ENCODE peak calls at places on chromosomes 16 and 17, in six cellular contexts. O is prostate gland, H is K562, C is sigmoid colon, V is breast epithelium, T is stomach. G is an unnamed sample.
A peak's percentile ranks its signal among the peaks of the same experiment; 100 is the strongest.

GRCh38 chr16:25066747-25067631 is 44.6 kb upstream of the LCMT1 start:
- DNase-seq in C (peak; percentile 90), H (peak; percentile 95), T (peak; percentile 87), O (peak; percentile 80), V (peak; percentile 86), G (peak; percentile 95)

GRCh38 chr16:84442416-84443145 is 61.9 kb downstream of the MEAK7 start:
- DNase-seq in T (no peak), C (no peak), V (no peak), H (no peak), O (no peak), G (no peak)

GRCh38 chr17:21394265-21394664 is 18.1 kb downstream of the KCNJ12 start:
- DNase-seq in V (no peak), O (no peak), T (no peak), C (no peak), H (no peak), G (no peak)

GRCh38 chr17:2421315-2422147 is 20.7 kb upstream of the MNT start:
- DNase-seq in V (no peak), H (no peak), C (no peak), O (no peak), T (no peak), G (no peak)

GRCh38 chr17:48003686-48004120 is 32.8 kb downstream of the CDK5RAP3 start:
- DNase-seq in O (no peak), H (no peak), C (no peak), T (no peak), V (no peak), G (no peak)

GRCh38 chr16:14409563-14409962 is 220.5 kb downstream of the PARN start:
- DNase-seq in C (peak; percentile 92), H (no peak), V (no peak), O (no peak), T (no peak), G (no peak)

GRCh38 chr16:70438325-70438982 is 446 bp downstream of the ST3GAL2 start:
- DNase-seq in O (no peak), T (no peak), H (peak; percentile 52), C (no peak), V (no peak), G (no peak)

GRCh38 chr17:66275651-66276050 is 26.8 kb upstream of the PRKCA start:
- DNase-seq in C (no peak), V (no peak), H (no peak), O (peak; percentile 67), T (peak; percentile 42), G (no peak)

GRCh38 chr16:89374393-89374948 is 115.9 kb downstream of the ANKRD11 start:
- DNase-seq in V (no peak), H (no peak), C (no peak), T (no peak), O (no peak), G (no peak)

GRCh38 chr16:67528870-67529638 is 425 bp downstream of the RIPOR1 start:
- DNase-seq in C (no peak), V (no peak), H (no peak), O (no peak), T (no peak), G (no peak)

GRCh38 chr17:8375738-8376259 is 705 bp downstream of the KRABD2 start:
- DNase-seq in V (no peak), C (no peak), H (no peak), T (no peak), O (peak; percentile 13), G (no peak)

GRCh38 chr16:86991679-86992078 is 325.5 kb downstream of the C16orf95 start:
- DNase-seq in C (peak; percentile 12), T (no peak), V (no peak), H (no peak), O (no peak), G (no peak)

GRCh38 chr17:37826497-37827115 is 81.7 kb upstream of the HNF1B start:
- DNase-seq in T (no peak), C (no peak), H (no peak), V (no peak), O (no peak), G (no peak)

GRCh38 chr17:5580367-5580766 is 3.9 kb downstream of the NLRP1 start:
- DNase-seq in V (no peak), O (no peak), C (no peak), T (no peak), H (no peak), G (no peak)

GRCh38 chr17:68456529-68457167 is 648 bp downstream of the WIPI1 start:
- DNase-seq in H (no peak), O (peak; percentile 78), C (peak; percentile 92), V (peak; percentile 77), T (peak; percentile 70), G (peak; percentile 93)

GRCh38 chr17:7561589-7562207 is at the start of gene SENP3:
- DNase-seq in H (peak; percentile 95), V (peak; percentile 85), T (peak; percentile 92), C (peak; percentile 96), O (peak; percentile 90), G (peak; percentile 95)

DNA sequence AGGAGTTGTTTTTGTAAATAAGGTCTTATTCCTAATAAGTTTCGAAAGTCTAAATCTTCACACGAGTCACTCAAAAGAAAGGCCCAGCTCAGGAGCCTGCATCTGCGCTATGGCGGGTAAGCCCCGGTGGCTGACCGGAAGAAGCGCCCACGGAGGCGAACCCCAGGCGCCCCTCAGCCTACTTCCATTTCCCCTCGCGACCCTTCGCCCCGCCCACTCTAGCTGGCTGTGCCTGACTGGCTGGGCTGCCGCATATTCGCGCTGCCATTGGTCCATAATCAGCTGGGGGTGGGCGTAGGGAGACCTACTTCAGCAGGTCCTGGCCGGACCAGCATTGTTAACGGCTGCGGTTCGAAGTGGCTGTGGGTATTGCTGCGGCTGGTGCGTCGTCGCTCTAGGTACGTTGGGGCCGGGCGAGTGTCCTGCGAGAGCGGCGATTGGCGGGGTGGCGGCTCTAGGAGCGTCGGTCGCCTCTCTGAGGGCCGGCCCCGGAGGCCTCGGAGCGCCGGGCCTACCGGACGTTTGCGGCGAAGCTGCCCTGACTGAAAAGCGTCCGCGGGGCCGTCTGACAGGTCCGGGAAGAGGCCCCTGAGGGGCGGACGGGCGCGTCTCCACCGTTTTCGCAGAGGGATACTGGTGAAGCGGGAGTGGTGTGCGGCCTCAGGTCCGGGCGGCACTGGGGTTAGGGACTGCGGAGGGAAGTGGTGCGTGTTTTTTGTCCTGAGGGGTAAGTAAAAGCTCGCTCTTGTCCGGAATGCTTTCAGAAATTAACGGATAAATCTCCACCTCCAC is at the start of gene ATF7IP2:
- DNase-seq in H (peak; percentile 96), O (peak; percentile 53), C (peak; percentile 88), T (peak; percentile 89), V (peak; percentile 72), G (peak; percentile 94)
- TF ChIP-seq POLR2AphosphoS5 in H (peak; percentile 90), O (peak; percentile 84), C (peak; percentile 92), T (peak; percentile 34), V (peak; percentile 33), G (peak; percentile 84)

GRCh38 chr16:21301895-21302291 is 23.8 kb upstream of the CRYM start:
- DNase-seq in C (no peak), V (no peak), O (no peak), H (no peak), T (no peak), G (no peak)

GRCh38 chr16:21302454-21302853 is 24.4 kb upstream of the CRYM start:
- DNase-seq in H (no peak), C (no peak), V (no peak), O (no peak), T (no peak), G (no peak)

GRCh38 chr16:21301168-21301894 is 23.2 kb upstream of the CRYM start:
- DNase-seq in C (peak; percentile 88), O (peak; percentile 88), T (peak; percentile 72), V (peak; percentile 70), H (peak; percentile 85), G (no peak)

GRCh38 chr16:21300309-21301167 is 22.4 kb upstream of the CRYM start:
- DNase-seq in T (peak; percentile 96), C (peak; percentile 98), V (peak; percentile 92), H (peak; percentile 92), O (peak; percentile 99), G (peak; percentile 98)

DNA sequence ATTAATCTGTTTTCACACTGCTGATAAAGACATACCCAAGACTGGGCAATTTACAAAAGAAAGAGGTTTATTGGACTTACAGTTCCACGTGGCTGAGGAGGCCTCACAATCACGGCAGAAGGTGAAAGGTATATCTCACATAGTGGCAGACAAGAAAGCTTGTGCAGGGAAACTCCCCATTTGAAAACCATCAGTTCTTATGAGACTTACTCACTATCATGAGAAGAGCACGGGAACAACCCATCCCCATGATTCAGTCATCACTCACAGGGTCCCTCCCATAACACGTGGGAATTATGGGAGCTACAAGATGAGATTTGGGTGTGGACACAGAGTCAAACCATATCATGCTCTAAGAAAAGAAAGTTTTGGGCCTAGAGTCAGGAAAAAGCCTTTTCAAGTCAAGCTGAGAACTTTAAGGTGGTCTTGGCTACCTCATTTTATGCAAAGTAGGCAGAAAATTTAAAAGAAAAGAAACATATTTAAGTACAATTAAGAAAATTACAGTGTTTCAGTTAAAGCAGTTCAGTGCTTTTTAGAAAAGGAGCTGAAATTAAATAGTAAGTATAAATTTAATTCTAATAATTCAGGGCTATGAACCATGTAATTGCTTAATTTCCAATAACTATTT is 24.9 kb upstream of the CRYM start:
- DNase-seq in V (no peak), C (no peak), H (peak; percentile 34), O (no peak), T (no peak), G (no peak)
- TF ChIP-seq POLR2A in V (no peak), C (no peak), H (no peak), O (no peak), T (no peak), G (no peak)

GRCh38 chr16:13332713-13333255 is 431.4 kb downstream of the SHISA9 start:
- DNase-seq in T (no peak), V (no peak), H (no peak), C (no peak), O (no peak), G (no peak)
- TF ChIP-seq CTCF in T (no peak), V (no peak), H (no peak), C (no peak), O (no peak), G (no peak)

GRCh38 chr17:59839646-59840328 is 53.0 kb downstream of the TUBD1 start:
- DNase-seq in V (no peak), O (no peak), T (no peak), C (no peak), H (no peak), G (no peak)

GRCh38 chr17:59838196-59838911 is 54.4 kb downstream of the TUBD1 start:
- DNase-seq in C (peak; percentile 57), O (no peak), V (no peak), T (no peak), H (peak; percentile 16), G (no peak)

GRCh38 chr17:59842901-59843652 is 49.7 kb downstream of the TUBD1 start:
- DNase-seq in O (peak; percentile 64), H (peak; percentile 33), C (peak; percentile 65), V (peak; percentile 69), T (peak; percentile 74), G (no peak)

GRCh38 chr17:59840329-59840907 is 52.3 kb downstream of the TUBD1 start:
- DNase-seq in T (no peak), O (no peak), V (no peak), C (no peak), H (no peak), G (no peak)

DNA sequence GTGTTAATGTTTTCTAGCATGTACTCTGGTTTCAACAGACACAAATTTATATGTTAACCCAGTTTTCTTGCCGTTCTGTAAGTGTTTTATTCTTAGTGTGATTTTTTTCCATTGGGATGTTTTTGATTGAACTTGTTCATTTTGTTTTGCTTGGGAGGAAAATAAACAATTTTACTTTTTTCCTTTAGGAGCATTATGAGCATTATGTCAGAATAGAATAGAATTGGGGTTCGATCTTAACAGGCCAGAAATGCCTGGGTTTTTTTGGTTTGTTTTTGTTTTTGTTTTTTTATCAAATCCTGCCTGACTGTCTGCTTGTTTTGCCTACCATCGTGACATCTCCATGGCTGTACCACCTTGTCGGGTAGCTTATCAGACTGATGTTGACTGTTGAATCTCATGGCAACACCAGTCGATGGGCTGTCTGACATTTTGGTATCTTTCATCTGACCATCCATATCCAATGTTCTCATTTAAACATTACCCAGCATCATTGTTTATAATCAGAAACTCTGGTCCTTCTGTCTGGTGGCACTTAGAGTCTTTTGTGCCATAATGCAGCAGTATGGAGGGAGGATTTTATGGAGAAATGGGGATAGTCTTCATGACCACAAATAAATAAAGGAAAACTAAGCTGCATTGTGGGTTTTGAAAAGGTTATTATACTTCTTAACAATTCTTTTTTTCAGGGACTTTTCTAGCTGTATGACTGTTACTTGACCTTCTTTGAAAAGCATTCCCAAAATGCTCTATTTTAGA is 51.7 kb downstream of the TUBD1 start:
- DNase-seq in C (no peak), V (no peak), H (peak; percentile 20), T (no peak), O (no peak), G (no peak)
- TF ChIP-seq POLR2AphosphoS5 in C (no peak), V (no peak), H (peak; percentile 84), T (no peak), O (peak; percentile 68), G (peak; percentile 32)

G was measured in esophagus muscularis mucosa.